ENCODE peak calls at places on chromosomes 11 and 22, in nine cellular contexts. K is uterus, Q is body of pancreas, V is HepG2, T is ovary, A is H1, D is IMR-90, N is esophagus muscularis mucosa, B is heart left ventricle. R is an unnamed sample.
A peak's percentile ranks its signal among the peaks of the same experiment; 100 is the strongest.

GRCh38 chr22:49775191-49776052 is 52.3 kb downstream of the BRD1 start:
- DNase-seq in K (no peak), T (no peak), V (no peak), N (no peak), Q (no peak), A (no peak), B (no peak), D (no peak), R (no peak)

GRCh38 chr11:47154738-47155570 is 21.7 kb downstream of the ARFGAP2 start:
- DNase-seq in V (no peak), N (no peak), D (no peak), T (no peak), K (no peak), B (peak; percentile 8), A (no peak), Q (no peak), R (no peak)

GRCh38 chr22:32660292-32660691 is 141.2 kb upstream of the TIMP3 start:
- DNase-seq in Q (peak; percentile 69), D (peak; percentile 70), A (peak; percentile 36), B (peak; percentile 76), V (peak; percentile 78), T (peak; percentile 69), K (peak; percentile 66), N (no peak), R (peak; percentile 74)

GRCh38 chr22:29704528-29705285 is 15.1 kb upstream of the CABP7 start:
- DNase-seq in B (no peak), N (no peak), A (no peak), Q (peak; percentile 57), T (no peak), D (peak; percentile 76), K (no peak), V (peak; percentile 83), R (peak; percentile 51)

GRCh38 chr22:34886391-34886790 is 179.6 kb upstream of the ISX start:
- DNase-seq in D (no peak), B (no peak), V (no peak), T (no peak), Q (no peak), N (no peak), K (no peak), A (no peak), R (no peak)

GRCh38 chr11:62479631-62480201 is 60.9 kb downstream of the SCGB1A1 start:
- DNase-seq in K (peak; percentile 43), B (no peak), Q (no peak), T (peak; percentile 44), A (no peak), N (no peak), V (no peak), D (no peak), R (no peak)

GRCh38 chr11:70397336-70397982 is 870 bp upstream of the CTTN start:
- DNase-seq in K (no peak), D (peak; percentile 30), Q (peak; percentile 30), A (no peak), T (peak; percentile 49), V (peak; percentile 43), B (no peak), N (no peak), R (no peak)

GRCh38 chr22:31911565-31912401 is 32.6 kb upstream of the YWHAH start:
- DNase-seq in B (no peak), T (no peak), K (no peak), V (peak; percentile 93), D (peak; percentile 25), A (no peak), Q (no peak), N (no peak), R (no peak)

GRCh38 chr11:86575208-86575855 is 97.1 kb downstream of the ME3 start:
- DNase-seq in D (peak; percentile 72), Q (no peak), K (no peak), V (no peak), B (no peak), T (no peak), A (no peak), N (no peak), R (no peak)

GRCh38 chr11:77191823-77192495 is 63.9 kb downstream of the MYO7A start:
- DNase-seq in T (peak; percentile 79), A (peak; percentile 88), K (peak; percentile 38), Q (peak; percentile 85), N (no peak), D (peak; percentile 20), B (no peak), V (peak; percentile 41), R (peak; percentile 95)

GRCh38 chr11:46674463-46675287 is 25.7 kb downstream of the ARHGAP1 start:
- DNase-seq in B (peak; percentile 70), Q (no peak), T (peak; percentile 58), K (no peak), A (peak; percentile 39), N (no peak), V (peak; percentile 53), D (peak; percentile 18), R (peak; percentile 36)

GRCh38 chr22:20191000-20191515 is 40.2 kb upstream of the CCDC188 start:
- DNase-seq in Q (no peak), B (no peak), D (no peak), A (no peak), V (no peak), K (no peak), T (no peak), N (no peak), R (no peak)

DNA sequence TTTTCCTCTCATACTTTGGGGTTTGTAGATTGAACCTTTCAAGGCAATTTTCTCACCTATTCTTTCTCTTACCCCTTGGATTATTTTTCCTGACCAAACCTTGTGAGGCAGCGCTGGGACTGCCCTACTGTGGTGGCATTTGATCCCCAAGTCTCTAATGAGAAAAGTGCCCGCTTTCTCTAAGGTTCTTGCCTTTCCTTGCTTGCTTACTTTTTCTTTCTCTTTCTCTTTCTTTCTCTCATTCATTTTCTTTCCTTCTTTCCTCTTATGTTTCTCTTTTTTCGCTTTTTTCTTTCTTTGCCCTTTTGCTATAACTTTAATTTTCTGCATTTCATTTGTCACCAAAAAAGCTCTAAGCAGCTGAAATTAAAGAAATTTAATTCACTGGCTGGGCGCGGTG is 40.7 kb upstream of the ADSL start:
- DNase-seq in V (no peak), D (no peak), B (no peak), K (no peak), A (no peak), N (no peak), Q (no peak), T (no peak), R (no peak)
- H3K36me3 ChIP-seq in V (peaks cover 18% of the 10 kb centered on the region), D (peaks cover 32% of the 10 kb centered on the region), B (peaks cover 100% of the 10 kb centered on the region), K (no peaks in the 10 kb centered on the region), A (peaks cover 59% of the 10 kb centered on the region), N (peaks cover 56% of the 10 kb centered on the region), Q (peaks cover 24% of the 10 kb centered on the region), T (no peaks in the 10 kb centered on the region), R (peaks cover 29% of the 10 kb centered on the region)

GRCh38 chr11:117887431-117888139 is 11.1 kb upstream of the FXYD6 start:
- DNase-seq in A (no peak), V (no peak), T (no peak), B (no peak), D (no peak), Q (no peak), N (no peak), K (no peak), R (no peak)

GRCh38 chr11:117885777-117886176 is 9.3 kb upstream of the FXYD6 start:
- DNase-seq in Q (peak; percentile 40), N (no peak), B (peak; percentile 88), D (no peak), K (peak; percentile 97), T (peak; percentile 97), V (peak; percentile 10), A (no peak), R (no peak)

GRCh38 chr11:117892651-117893050 is 16.2 kb upstream of the FXYD6 start:
- DNase-seq in D (no peak), A (no peak), N (no peak), V (no peak), T (no peak), Q (no peak), K (no peak), B (no peak), R (no peak)

GRCh38 chr11:117884994-117885393 is 8.5 kb upstream of the FXYD6 start:
- DNase-seq in Q (no peak), D (peak; percentile 21), A (no peak), B (no peak), N (no peak), K (peak; percentile 64), V (no peak), T (no peak), R (no peak)

GRCh38 chr11:117888140-117888561 is 11.7 kb upstream of the FXYD6 start:
- DNase-seq in K (no peak), D (no peak), Q (no peak), A (no peak), V (no peak), N (no peak), T (no peak), B (no peak), R (peak; percentile 91)
- TF ChIP-seq POLR2A in K (no peak), D (no peak), Q (no peak), A (no peak), V (no peak), N (no peak), T (no peak), B (no peak), R (no peak)

DNA sequence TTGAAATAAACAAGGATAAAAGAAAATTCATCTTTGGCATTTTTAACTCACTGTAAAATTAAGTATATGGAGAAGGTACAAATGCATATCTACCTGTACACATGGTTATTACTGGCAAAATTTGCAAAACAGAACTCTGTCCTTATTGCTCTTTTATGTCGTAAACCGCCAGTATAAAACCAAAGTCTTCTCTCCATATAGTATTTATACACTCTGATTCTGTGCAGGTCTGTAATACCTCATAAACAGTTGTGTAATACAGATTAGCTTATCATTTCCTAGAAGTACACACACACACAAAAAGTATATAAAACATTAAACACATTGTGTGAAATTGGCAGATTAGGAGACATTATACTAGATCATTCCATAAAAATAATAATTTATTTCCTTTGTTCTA is 406.6 kb upstream of the ANO3 start:
- DNase-seq in A (no peak), K (no peak), D (no peak), Q (no peak), V (no peak), N (no peak), B (no peak), T (no peak), R (no peak)
- H3K27ac ChIP-seq in A (no peak overlapping the region), K (no peak overlapping the region), D (no peak overlapping the region), Q (no peak overlapping the region), V (no peak overlapping the region), N (no peak overlapping the region), B (no peak overlapping the region), T (no peak overlapping the region), R (no peak overlapping the region)

DNA sequence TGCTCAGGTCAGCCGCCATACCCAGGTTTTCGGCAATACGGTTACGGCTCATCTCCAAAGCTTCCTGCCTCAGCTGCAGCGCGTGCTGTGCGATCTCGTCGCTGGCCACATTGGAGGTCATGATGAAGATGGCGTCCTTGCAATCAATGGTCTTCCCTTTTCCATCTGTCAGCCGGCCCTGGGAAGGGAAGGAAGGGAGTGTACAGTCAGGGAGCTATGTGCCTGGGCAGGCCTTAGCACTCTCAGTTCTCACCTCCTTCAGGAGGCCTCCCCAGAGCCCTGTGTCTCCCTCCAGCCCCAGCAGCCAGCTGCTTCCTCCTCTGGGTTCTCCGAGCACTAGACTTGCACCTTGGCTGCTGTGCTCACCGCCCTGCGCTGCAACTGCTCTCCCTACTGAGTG is 51.5 kb upstream of the PHOX2A start:
- DNase-seq in B (no peak), A (no peak), K (no peak), N (no peak), V (no peak), T (no peak), Q (no peak), D (no peak), R (no peak)
- H3K36me3 ChIP-seq in B (peaks cover 37% of the 10 kb centered on the region), A (no peaks in the 10 kb centered on the region), K (no peaks in the 10 kb centered on the region), N (peaks cover 84% of the 10 kb centered on the region), V (peaks cover 7% of the 10 kb centered on the region), T (no peaks in the 10 kb centered on the region), Q (peaks cover 2% of the 10 kb centered on the region), D (peaks cover 24% of the 10 kb centered on the region), R (peaks cover under 1% of the 10 kb centered on the region)

R was measured in thyroid gland.